ENCODE peak calls at places on chromosomes 3 and 15, in six cellular contexts. L is HCT116, Z is AG09309, W is GM23338, H is fibroblast of mammary gland, F is bronchial epithelial cell. A is an unnamed sample.

GRCh38 chr3:116030131-116030850 is 407.0 kb downstream of the GAP43 start:
- DNase-seq in L (no peak), Z (no peak), W (no peak), H (no peak), F (no peak), A (no peak)

GRCh38 chr15:82750831-82751181 is 41.1 kb upstream of the AP3B2 start:
- DNase-seq in L (no peak), Z (no peak), W (peak; percentile 39), H (peak; percentile 4), F (peak; percentile 25), A (peak; percentile 17)

GRCh38 chr3:40847571-40847992 is 322.8 kb downstream of the ZNF621 start:
- DNase-seq in L (no peak), Z (no peak), W (peak; percentile 88), H (peak; percentile 6), F (no peak), A (peak; percentile 49)

GRCh38 chr3:71168961-71169411 is 414.5 kb downstream of the FOXP1 start:
- DNase-seq in L (no peak), Z (no peak), W (no peak), H (peak; percentile 49), F (no peak), A (no peak)

GRCh38 chr3:197309528-197310361 is 11.3 kb upstream of the DLG1 start:
- DNase-seq in L (peak; percentile 28), Z (peak; percentile 92), W (peak; percentile 17), H (peak; percentile 95), F (peak; percentile 75), A (peak; percentile 88)

GRCh38 chr15:64905119-64905831 is 6.4 kb upstream of the ANKDD1A start:
- DNase-seq in L (no peak), Z (no peak), W (peak; percentile 98), H (peak; percentile 72), F (peak; percentile 34), A (peak; percentile 76)

GRCh38 chr3:45795882-45796765 is at the start of gene SLC6A20:
- DNase-seq in L (no peak), Z (no peak), W (peak; percentile 72), H (no peak), F (peak; percentile 17), A (no peak)

GRCh38 chr3:129618901-129619671 is 12.6 kb upstream of the PLXND1 start:
- DNase-seq in L (no peak), Z (no peak), W (no peak), H (no peak), F (no peak), A (no peak)

GRCh38 chr15:72751751-72752455 is 31.7 kb downstream of the ADPGK start:
- DNase-seq in L (no peak), Z (no peak), W (no peak), H (no peak), F (no peak), A (peak; percentile 17)

GRCh38 chr3:175005193-175005592 is 146.1 kb downstream of the NAALADL2 start:
- DNase-seq in L (no peak), Z (no peak), W (no peak), H (no peak), F (no peak), A (no peak)

GRCh38 chr15:55255714-55256113 is 33.9 kb downstream of the RAB27A start:
- DNase-seq in L (no peak), Z (no peak), W (no peak), H (no peak), F (no peak), A (no peak)

GRCh38 chr15:90660195-90660995 is 56.8 kb upstream of the BLM start:
- DNase-seq in L (no peak), Z (peak; percentile 67), W (no peak), H (peak; percentile 94), F (peak; percentile 84), A (peak; percentile 77)

GRCh38 chr15:78808550-78808949 is 2.7 kb downstream of the ADAMTS7 start:
- DNase-seq in L (peak; percentile 34), Z (no peak), W (peak; percentile 79), H (peak; percentile 58), F (peak; percentile 14), A (peak; percentile 73)

GRCh38 chr15:89389841-89390603 is 55.4 kb upstream of the POLG start:
- DNase-seq in L (no peak), Z (no peak), W (no peak), H (no peak), F (no peak), A (no peak)

GRCh38 chr3:189132125-189132744 is 39.5 kb upstream of the TPRG1 start:
- DNase-seq in L (peak; percentile 93), Z (peak; percentile 62), W (no peak), H (peak; percentile 90), F (peak; percentile 71), A (peak; percentile 88)

DNA sequence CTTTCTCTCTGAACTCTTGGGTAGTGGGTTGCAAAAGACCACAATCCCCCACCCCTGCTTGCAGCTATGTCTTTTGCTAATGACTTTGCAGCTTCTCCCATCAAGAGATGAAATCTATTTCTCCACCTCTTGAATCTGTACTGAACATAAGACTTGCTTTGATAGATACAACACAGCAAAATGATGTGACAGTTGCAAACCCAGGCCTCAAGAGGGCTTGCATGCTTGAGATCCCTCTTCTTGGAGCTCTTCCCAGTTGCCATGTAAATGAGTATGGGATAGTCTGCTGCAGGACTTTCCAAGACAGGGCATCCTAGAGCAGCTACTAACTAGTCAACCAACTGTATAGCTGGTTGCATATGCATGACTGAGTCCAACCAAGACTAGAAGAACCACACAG is 783.6 kb downstream of the PDCD6IP start:
- DNase-seq in L (no peak), Z (no peak), W (peak; percentile 32), H (no peak), F (no peak), A (no peak)
- TF ChIP-seq CTCF in L (no peak), Z (no peak), W (peak; percentile 17), H (no peak), F (no peak), A (no peak)

DNA sequence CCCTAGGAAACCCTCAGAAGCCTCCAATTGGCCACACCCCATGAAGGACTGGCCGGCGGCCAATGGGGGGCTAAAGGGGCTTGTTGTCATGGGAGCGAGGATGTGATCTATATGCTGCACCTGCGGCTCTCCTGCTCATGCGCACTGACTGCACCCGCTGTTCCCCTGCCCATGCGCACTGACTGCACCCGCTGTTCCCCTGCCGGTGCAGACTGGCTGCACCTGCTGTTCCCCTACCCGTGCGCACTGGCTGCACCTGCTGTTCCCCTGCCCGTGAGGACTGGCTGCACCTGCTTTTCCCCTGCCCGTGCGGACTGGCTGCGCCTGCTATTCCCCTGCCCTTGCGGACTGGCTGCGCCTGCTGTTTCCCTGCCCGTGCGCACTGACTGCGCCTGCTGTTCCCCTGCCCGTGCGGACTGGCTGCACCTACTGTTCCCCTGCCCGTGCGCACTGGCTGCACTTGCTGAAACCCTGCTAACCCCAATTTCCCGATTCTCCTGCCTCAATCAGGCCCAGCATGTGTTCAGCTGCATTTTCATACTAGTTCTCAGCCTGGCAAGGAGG is 16.8 kb upstream of the MCCC1 start:
- DNase-seq in L (no peak), Z (no peak), W (peak; percentile 98), H (no peak), F (peak; percentile 21), A (no peak)
- H3K4me3 ChIP-seq in L (peak overlapping the region; percentile 38), Z (no peak overlapping the region), W (peak overlapping the region; percentile 81), H (no peak overlapping the region), F (no peak overlapping the region), A (no peak overlapping the region)

DNA sequence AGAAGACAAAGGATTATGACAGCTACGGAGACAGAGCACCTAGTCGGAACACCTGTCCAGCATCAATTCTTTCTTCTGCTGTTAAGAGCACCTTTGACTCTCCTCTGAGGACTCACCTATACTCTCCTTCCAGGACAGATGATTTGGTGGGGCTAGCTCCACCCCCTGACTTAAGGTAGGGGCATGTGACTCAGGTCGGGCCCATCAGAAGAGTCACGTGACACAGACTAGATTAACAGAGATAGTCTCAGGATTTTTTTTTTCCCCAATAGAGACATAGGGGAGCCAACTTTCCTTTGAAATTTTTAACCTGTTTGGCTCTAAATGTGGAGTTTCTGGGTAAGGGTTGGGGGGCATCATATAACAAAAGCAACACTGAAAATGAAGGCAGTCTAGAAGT is 11.4 kb upstream of the WNT5A start:
- DNase-seq in L (no peak), Z (no peak), W (peak; percentile 16), H (no peak), F (no peak), A (no peak)
- TF ChIP-seq CTCF in L (no peak), Z (no peak), W (no peak), H (no peak), F (no peak), A (no peak)

DNA sequence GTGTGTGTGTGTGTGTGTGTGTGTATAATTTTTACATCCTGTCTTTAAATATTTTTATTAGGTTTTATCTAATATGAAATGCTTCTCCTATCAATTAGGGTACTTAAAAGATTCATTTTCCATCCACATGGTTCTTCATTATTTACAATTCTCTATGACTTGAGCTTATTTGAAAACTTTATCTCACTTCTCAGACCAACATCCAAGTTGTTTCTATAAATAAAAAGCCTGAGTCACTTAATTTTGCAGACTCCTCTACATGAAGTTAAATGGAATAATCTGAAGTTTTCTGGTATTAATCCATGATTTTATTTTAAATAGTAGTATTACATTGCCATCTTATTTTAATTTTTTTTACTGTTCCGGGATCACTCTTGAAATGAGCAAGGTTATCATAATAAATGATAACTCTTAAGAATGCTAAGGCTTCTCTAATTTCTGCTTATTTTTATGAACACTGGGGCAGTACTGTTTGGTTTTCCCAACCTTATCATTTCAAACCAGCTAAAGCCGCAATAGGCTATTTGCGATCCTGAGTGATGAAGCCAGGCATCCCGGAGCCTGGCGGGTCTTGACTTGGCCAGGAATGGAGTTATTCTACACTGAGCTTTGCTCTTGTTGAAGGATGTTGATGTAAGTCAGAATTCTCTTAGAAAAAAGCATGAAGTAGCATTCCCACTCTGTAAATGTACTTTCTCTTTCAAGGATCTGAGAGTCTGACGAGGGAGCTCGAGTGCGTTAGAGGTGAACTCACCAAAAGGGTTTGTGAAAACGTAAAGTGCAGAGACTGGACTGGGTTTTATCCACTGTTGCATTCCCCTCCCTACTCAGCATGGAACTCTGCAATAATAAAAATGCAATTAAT is 220.2 kb upstream of the LRTM1 start:
- DNase-seq in L (no peak), Z (no peak), W (no peak), H (no peak), F (no peak), A (peak; percentile 50)
- H3K4me3 ChIP-seq in L (no peak overlapping the region), Z (no peak overlapping the region), W (no peak overlapping the region), H (no peak overlapping the region), F (no peak overlapping the region), A (no peak overlapping the region)